ENCODE peak calls at places on chromosomes 5 and 9, in five cellular contexts. One of them, this sample, is unnamed.

GRCh38 chr5:135203593-135204036 is 169.6 kb upstream of the PITX1 start:
- DNase-seq in sigmoid colon: no peak
- DNase-seq in HCT116: no peak
- DNase-seq in astrocyte of the cerebellum: no peak
- DNase-seq in neural crest cell: no peak
- DNase-seq in this sample: no peak

GRCh38 chr5:179290681-179291540 is 54.4 kb downstream of the ADAMTS2 start:
- DNase-seq in astrocyte of the cerebellum: no peak
- DNase-seq in HCT116: no peak
- DNase-seq in neural crest cell: no peak
- DNase-seq in sigmoid colon: peak; percentile 45
- DNase-seq in this sample: no peak

GRCh38 chr5:54243483-54244080 is 66.8 kb downstream of the ARL15 start:
- DNase-seq in neural crest cell: peak; percentile 30
- DNase-seq in HCT116: peak; percentile 27
- DNase-seq in astrocyte of the cerebellum: peak; percentile 28
- DNase-seq in sigmoid colon: no peak
- DNase-seq in this sample: no peak

GRCh38 chr5:110414360-110414759 is 312.1 kb downstream of the TMEM232 start:
- DNase-seq in sigmoid colon: no peak
- DNase-seq in neural crest cell: no peak
- DNase-seq in HCT116: no peak
- DNase-seq in astrocyte of the cerebellum: peak; percentile 8
- DNase-seq in this sample: no peak

GRCh38 chr5:39015743-39016586 is 58.2 kb downstream of the RICTOR start:
- DNase-seq in HCT116: no peak
- DNase-seq in neural crest cell: no peak
- DNase-seq in sigmoid colon: no peak
- DNase-seq in astrocyte of the cerebellum: no peak
- DNase-seq in this sample: no peak

GRCh38 chr5:458547-459353 is 15.8 kb downstream of the EXOC3 start:
- DNase-seq in astrocyte of the cerebellum: no peak
- DNase-seq in HCT116: no peak
- DNase-seq in neural crest cell: no peak
- DNase-seq in sigmoid colon: peak; percentile 57
- DNase-seq in this sample: no peak

GRCh38 chr9:22954964-22955363 is 508.3 kb downstream of the DMRTA1 start:
- DNase-seq in sigmoid colon: no peak
- DNase-seq in astrocyte of the cerebellum: no peak
- DNase-seq in neural crest cell: no peak
- DNase-seq in HCT116: no peak
- DNase-seq in this sample: no peak

GRCh38 chr9:115633099-115633498 is 515.1 kb upstream of the TNC start:
- DNase-seq in neural crest cell: no peak
- DNase-seq in sigmoid colon: no peak
- DNase-seq in HCT116: no peak
- DNase-seq in astrocyte of the cerebellum: peak; percentile 95
- DNase-seq in this sample: no peak

GRCh38 chr9:134944351-134944802 is 26.7 kb upstream of the FCN1 start:
- DNase-seq in sigmoid colon: no peak
- DNase-seq in neural crest cell: no peak
- DNase-seq in astrocyte of the cerebellum: no peak
- DNase-seq in HCT116: no peak
- DNase-seq in this sample: no peak

GRCh38 chr5:122126177-122126701 is 3.1 kb upstream of the ZNF474 start:
- DNase-seq in sigmoid colon: no peak
- DNase-seq in HCT116: no peak
- DNase-seq in neural crest cell: no peak
- DNase-seq in astrocyte of the cerebellum: peak; percentile 64
- DNase-seq in this sample: no peak

GRCh38 chr5:35741126-35741711 is 115.5 kb upstream of the IL7R start:
- DNase-seq in astrocyte of the cerebellum: no peak
- DNase-seq in neural crest cell: no peak
- DNase-seq in sigmoid colon: no peak
- DNase-seq in HCT116: no peak
- DNase-seq in this sample: no peak

GRCh38 chr9:34267660-34268059 is 61.4 kb downstream of the KIF24 start:
- DNase-seq in neural crest cell: no peak
- DNase-seq in HCT116: no peak
- DNase-seq in sigmoid colon: no peak
- DNase-seq in astrocyte of the cerebellum: no peak
- DNase-seq in this sample: no peak

DNA sequence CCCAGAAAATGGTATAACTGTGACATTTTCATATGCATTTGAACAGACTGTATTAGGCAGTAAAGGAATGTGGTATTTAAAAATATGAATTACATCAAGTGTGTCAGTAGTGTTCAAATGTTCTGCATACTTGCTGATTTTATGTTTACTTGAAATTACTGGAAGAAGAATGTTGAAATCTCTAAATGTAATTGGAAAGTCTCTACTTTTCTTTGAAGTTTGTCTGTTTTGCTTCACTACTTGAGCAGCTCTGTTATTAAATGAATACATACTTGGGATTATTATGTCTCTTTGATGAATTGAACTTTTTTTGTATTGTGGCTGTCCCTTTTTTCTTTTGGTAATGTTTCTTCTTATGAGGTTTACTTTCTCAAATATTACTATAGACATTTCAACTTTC is 205.6 kb downstream of the TAF11L14 start:
- DNase-seq in astrocyte of the cerebellum: no peak
- DNase-seq in HCT116: no peak
- DNase-seq in neural crest cell: no peak
- DNase-seq in sigmoid colon: no peak
- DNase-seq in this sample: no peak
- TF ChIP-seq CTCF in astrocyte of the cerebellum: no peak
- TF ChIP-seq CTCF in HCT116: no peak
- TF ChIP-seq CTCF in neural crest cell: no peak
- TF ChIP-seq CTCF in sigmoid colon: no peak
- TF ChIP-seq CTCF in this sample: no peak

DNA sequence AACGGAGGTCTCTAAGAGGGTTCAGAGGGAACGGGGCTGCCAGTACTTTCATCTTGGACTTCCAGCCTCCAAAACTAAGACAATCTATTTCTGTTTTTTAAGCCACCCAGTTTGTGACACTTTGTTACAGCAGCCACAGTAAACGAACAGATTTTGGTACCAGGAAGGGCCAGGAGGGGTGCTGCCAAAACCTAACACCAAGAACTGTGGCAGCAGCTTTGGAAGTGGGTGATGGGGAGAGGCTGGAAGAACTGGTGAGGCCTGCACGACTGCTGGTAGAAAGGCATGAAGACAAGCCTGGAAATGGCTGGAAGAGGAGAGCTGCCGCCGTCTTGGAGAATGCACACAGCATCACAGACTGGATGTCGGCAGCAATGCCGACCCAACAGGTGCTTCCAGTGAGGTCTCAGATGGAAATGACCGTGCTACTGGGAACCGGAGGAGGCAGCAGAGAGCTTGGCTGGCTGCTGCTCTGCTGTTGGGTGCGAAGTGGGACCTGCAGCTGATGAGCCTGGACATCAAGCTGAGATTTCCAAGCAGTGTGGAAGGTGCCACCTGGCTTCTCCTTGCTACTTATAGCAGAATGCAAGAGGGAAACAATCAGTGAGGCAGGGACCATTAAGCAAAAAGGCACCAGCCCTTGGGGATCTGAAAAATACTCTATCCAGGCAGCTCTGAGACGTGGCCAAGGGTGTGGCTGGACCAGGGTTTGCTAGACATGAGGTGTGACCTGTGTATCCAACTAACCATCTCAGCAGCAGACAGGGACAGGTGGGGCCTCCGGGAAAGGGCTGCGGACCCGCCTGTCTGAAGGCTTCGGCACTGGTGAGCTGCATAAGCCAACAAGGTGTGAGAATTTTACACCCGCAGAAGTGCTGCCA is 4.7 kb upstream of the TMEM210 start:
- DNase-seq in sigmoid colon: no peak
- DNase-seq in HCT116: no peak
- DNase-seq in neural crest cell: no peak
- DNase-seq in astrocyte of the cerebellum: no peak
- DNase-seq in this sample: no peak
- TF ChIP-seq CTCF in sigmoid colon: no peak
- TF ChIP-seq CTCF in HCT116: peak; percentile 37
- TF ChIP-seq CTCF in neural crest cell: peak; percentile 63
- TF ChIP-seq CTCF in astrocyte of the cerebellum: peak; percentile 66
- TF ChIP-seq CTCF in this sample: peak; percentile 48

GRCh38 chr5:124655943-124656459 is 90.4 kb downstream of the ZNF608 start:
- DNase-seq in sigmoid colon: no peak
- DNase-seq in neural crest cell: no peak
- DNase-seq in HCT116: peak; percentile 78
- DNase-seq in astrocyte of the cerebellum: peak; percentile 80
- DNase-seq in this sample: no peak
- TF ChIP-seq CTCF in sigmoid colon: no peak
- TF ChIP-seq CTCF in neural crest cell: no peak
- TF ChIP-seq CTCF in HCT116: no peak
- TF ChIP-seq CTCF in astrocyte of the cerebellum: no peak
- TF ChIP-seq CTCF in this sample: no peak

GRCh38 chr5:141512390-141513020 is 23.6 kb downstream of the PCDHGC5 start:
- DNase-seq in neural crest cell: peak; percentile 71
- DNase-seq in sigmoid colon: peak; percentile 93
- DNase-seq in HCT116: peak; percentile 32
- DNase-seq in astrocyte of the cerebellum: no peak
- DNase-seq in this sample: no peak
- TF ChIP-seq CTCF in neural crest cell: peak; percentile 95
- TF ChIP-seq CTCF in sigmoid colon: peak; percentile 91
- TF ChIP-seq CTCF in HCT116: peak; percentile 90
- TF ChIP-seq CTCF in astrocyte of the cerebellum: peak; percentile 87
- TF ChIP-seq CTCF in this sample: peak; percentile 80

GRCh38 chr9:124066783-124067563 is 55.4 kb downstream of the LHX2 start:
- DNase-seq in neural crest cell: no peak
- DNase-seq in astrocyte of the cerebellum: no peak
- DNase-seq in sigmoid colon: no peak
- DNase-seq in HCT116: no peak
- DNase-seq in this sample: no peak
- TF ChIP-seq CTCF in neural crest cell: no peak
- TF ChIP-seq CTCF in astrocyte of the cerebellum: no peak
- TF ChIP-seq CTCF in sigmoid colon: no peak
- TF ChIP-seq CTCF in HCT116: no peak
- TF ChIP-seq CTCF in this sample: no peak

This sample was measured in osteocyte.